ENCODE peak calls at places on chromosomes 4 and X, in four cellular contexts. F is HepG2, L is GM12878, Y is K562. Z is an unnamed sample.

GRCh38 chr4:105474110-105474518 is 252 bp upstream of the PPA2 start:
- DNase-seq in F (no peak), L (no peak), Y (no peak), Z (no peak)

GRCh38 chrX:110156167-110156754 is 153.3 kb downstream of the TMEM164 start:
- DNase-seq in F (no peak), L (no peak), Y (peak), Z (no peak)

GRCh38 chr4:133865606-133866327 is 335.8 kb downstream of the PABPC4L start:
- DNase-seq in F (peak), L (no peak), Y (peak), Z (no peak)

GRCh38 chr4:22522206-22522605 is 6.3 kb upstream of the ADGRA3 start:
- DNase-seq in F (no peak), L (no peak), Y (no peak), Z (no peak)

GRCh38 chrX:147476008-147476407 is 435.7 kb upstream of the FMR1 start:
- DNase-seq in F (peak), L (no peak), Y (peak), Z (no peak)

GRCh38 chrX:103275947-103276567 is 493 bp downstream of the TCEAL5 start:
- DNase-seq in F (no peak), L (no peak), Y (no peak), Z (no peak)

GRCh38 chrX:103211012-103211715 is 3.7 kb upstream of the BEX4 start:
- DNase-seq in F (peak), L (no peak), Y (peak), Z (no peak)

GRCh38 chrX:102651242-102651967 is at the start of gene GPRASP1:
- DNase-seq in F (no peak), L (no peak), Y (no peak), Z (no peak)

GRCh38 chr4:176065365-176066249 is at the start of gene WDR17:
- DNase-seq in F (no peak), L (peak), Y (peak), Z (peak)

GRCh38 chr4:8568068-8568668 is 12.0 kb upstream of the GPR78 start:
- DNase-seq in F (no peak), L (no peak), Y (no peak), Z (peak)

GRCh38 chr4:41256740-41257256 is at the start of gene UCHL1:
- DNase-seq in F (no peak), L (no peak), Y (no peak), Z (peak)

GRCh38 chr4:37639551-37640293 is 46.5 kb downstream of the RELL1 start:
- DNase-seq in F (no peak), L (no peak), Y (no peak), Z (no peak)

GRCh38 chrX:103630171-103630511 is 1.4 kb downstream of the TCEAL1 start:
- DNase-seq in F (no peak), L (no peak), Y (no peak), Z (no peak)

GRCh38 chrX:109619816-109620215 is 5.2 kb downstream of the KCNE5 start:
- DNase-seq in F (no peak), L (no peak), Y (no peak), Z (no peak)

GRCh38 chr4:114998316-114998715 is 115.1 kb downstream of the NDST4 start:
- DNase-seq in F (no peak), L (no peak), Y (no peak), Z (no peak)

GRCh38 chr4:11698846-11699590 is 270.3 kb upstream of the HS3ST1 start:
- DNase-seq in F (no peak), L (no peak), Y (no peak), Z (no peak)

GRCh38 chr4:10078481-10079233 is 37.9 kb downstream of the WDR1 start:
- DNase-seq in F (no peak), L (no peak), Y (no peak), Z (no peak)

GRCh38 chr4:155660436-155660835 is 6.2 kb upstream of the GUCY1A1 start:
- DNase-seq in F (no peak), L (no peak), Y (no peak), Z (no peak)

GRCh38 chrX:5113128-5113527 is 1115.5 kb downstream of the NLGN4X start:
- DNase-seq in F (no peak), L (no peak), Y (peak), Z (no peak)

GRCh38 chrX:11137543-11138139 is 26.5 kb downstream of the HCCS start:
- DNase-seq in F (peak), L (no peak), Y (peak), Z (no peak)

GRCh38 chrX:78102100-78102499 is 1.9 kb upstream of the PGK1 start:
- DNase-seq in F (no peak), L (no peak), Y (no peak), Z (no peak)

GRCh38 chr4:74671074-74671698 is 123.1 kb downstream of the BTC start:
- DNase-seq in F (peak), L (no peak), Y (peak), Z (peak)

GRCh38 chrX:95539041-95539440 is 1145.6 kb upstream of the DIAPH2 start:
- DNase-seq in F (no peak), L (no peak), Y (no peak), Z (no peak)

GRCh38 chr4:80492761-80493160 is 157.2 kb downstream of the CFAP299 start:
- DNase-seq in F (no peak), L (no peak), Y (peak), Z (no peak)

GRCh38 chr4:154604696-154605200 is 7.7 kb downstream of the FGG start:
- DNase-seq in F (no peak), L (no peak), Y (no peak), Z (no peak)

GRCh38 chr4:127631420-127631819 is 1.3 kb upstream of the INTU start:
- DNase-seq in F (no peak), L (no peak), Y (peak), Z (no peak)

GRCh38 chr4:148444296-148445070 is 2.3 kb upstream of the NR3C2 start:
- DNase-seq in F (no peak), L (no peak), Y (no peak), Z (peak)

GRCh38 chr4:148445071-148445902 is 3.1 kb upstream of the NR3C2 start:
- DNase-seq in F (no peak), L (no peak), Y (peak), Z (peak)

GRCh38 chr4:148445903-148446261 is 3.7 kb upstream of the NR3C2 start:
- DNase-seq in F (no peak), L (no peak), Y (no peak), Z (no peak)

GRCh38 chr4:148443550-148444295 is 1.5 kb upstream of the NR3C2 start:
- DNase-seq in F (no peak), L (no peak), Y (no peak), Z (no peak)

DNA sequence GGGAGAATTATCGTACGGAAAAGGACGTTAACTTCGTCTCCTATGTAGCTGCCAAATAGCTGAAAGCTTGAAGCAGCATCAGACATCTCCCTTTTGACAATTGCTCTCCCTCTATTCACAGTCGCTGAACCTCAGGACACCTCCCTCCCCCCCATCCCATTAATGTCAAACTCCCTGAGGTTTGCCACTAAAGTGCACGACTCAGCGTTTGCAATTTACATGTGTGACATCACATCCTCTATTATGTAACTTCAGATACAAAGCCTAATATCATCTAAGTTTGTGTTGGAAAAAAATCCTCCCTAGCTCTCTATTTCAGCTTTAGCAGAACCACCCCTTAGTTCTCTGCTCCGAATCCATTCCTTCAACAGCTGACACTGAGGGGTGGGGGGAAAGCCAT is 5.5 kb upstream of the NR3C2 start:
- DNase-seq in F (no peak), L (no peak), Y (no peak), Z (no peak)
- TF ChIP-seq CBX5 in F (no peak), L (no peak), Y (no peak), Z (no peak)

GRCh38 chrX:72545990-72546389 is 26.7 kb downstream of the HDAC8 start:
- DNase-seq in F (peak), L (no peak), Y (no peak), Z (no peak)
- TF ChIP-seq CBX5 in F (no peak), L (no peak), Y (no peak), Z (no peak)

DNA sequence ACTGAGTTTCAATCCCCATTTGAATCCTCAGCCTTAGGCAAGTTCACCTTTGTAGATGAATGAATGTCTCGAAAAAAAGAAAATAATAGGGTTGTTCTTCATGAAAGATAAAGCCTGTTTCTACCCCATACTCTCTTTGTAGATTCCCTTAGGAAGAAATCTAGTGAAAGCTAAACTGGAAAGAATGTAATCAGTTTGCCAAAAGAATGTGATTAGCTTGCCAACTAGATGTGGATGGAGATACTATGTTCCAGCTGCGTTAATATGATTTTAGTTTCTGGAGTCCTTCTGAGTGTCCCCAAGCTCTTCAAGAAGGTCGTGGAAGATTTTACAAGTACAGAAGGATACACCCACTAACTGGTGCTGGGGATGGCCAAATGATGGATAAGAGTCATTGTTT is 162.3 kb upstream of the EDNRA start:
- DNase-seq in F (no peak), L (no peak), Y (no peak), Z (no peak)
- TF ChIP-seq CBX5 in F (no peak), L (no peak), Y (no peak), Z (no peak)

DNA sequence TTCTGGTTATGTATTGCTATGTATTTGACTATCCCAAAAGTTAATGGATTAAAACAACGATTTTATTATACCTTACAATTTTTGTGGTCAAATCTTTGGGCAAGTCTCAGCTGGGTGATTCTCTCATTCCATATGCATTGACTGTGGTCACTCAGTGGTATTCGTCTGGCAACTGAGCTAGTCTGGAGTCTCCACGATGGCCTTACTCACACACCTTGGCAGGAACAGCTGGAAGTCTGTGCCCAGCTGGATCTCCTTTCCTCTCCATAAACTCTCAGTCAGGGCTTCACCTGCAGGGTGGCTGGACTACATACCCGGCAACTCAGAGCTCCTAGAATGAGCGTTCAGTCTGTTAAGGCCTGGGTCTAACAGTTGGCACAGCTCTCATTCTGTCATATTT is 141.1 kb upstream of the WDFY3 start:
- DNase-seq in F (no peak), L (no peak), Y (no peak), Z (no peak)
- TF ChIP-seq CBX5 in F (no peak), L (no peak), Y (no peak), Z (no peak)

GRCh38 chr4:159298502-159298901 is 195.6 kb downstream of the RAPGEF2 start:
- DNase-seq in F (no peak), L (no peak), Y (no peak), Z (no peak)

GRCh38 chr4:159307929-159308328 is 205.1 kb downstream of the RAPGEF2 start:
- DNase-seq in F (no peak), L (no peak), Y (no peak), Z (no peak)

GRCh38 chr4:159305129-159305528 is 202.2 kb downstream of the RAPGEF2 start:
- DNase-seq in F (no peak), L (no peak), Y (no peak), Z (no peak)

GRCh38 chr4:159308571-159309340 is 205.9 kb downstream of the RAPGEF2 start:
- DNase-seq in F (no peak), L (no peak), Y (no peak), Z (no peak)

DNA sequence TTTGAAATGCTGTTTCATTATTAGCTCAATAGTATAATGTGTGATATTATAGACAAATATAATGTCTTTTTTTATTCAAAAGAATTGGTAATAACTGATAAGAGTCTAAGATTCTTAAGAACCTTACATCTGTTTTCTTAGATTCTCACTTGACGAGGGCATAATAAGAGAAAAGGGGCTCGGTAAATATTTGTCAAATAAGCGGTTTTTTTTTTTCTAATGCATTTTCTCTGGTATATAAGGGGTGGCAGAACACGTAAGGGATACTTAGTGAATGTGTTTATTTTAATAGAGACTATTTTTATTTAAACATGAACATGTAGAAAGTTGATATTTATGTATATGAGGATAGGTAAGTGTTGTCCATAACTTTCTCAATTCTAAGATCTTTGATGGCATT is 200.6 kb downstream of the RAPGEF2 start:
- DNase-seq in F (no peak), L (no peak), Y (no peak), Z (no peak)
- TF ChIP-seq CBX5 in F (no peak), L (no peak), Y (no peak), Z (no peak)

DNA sequence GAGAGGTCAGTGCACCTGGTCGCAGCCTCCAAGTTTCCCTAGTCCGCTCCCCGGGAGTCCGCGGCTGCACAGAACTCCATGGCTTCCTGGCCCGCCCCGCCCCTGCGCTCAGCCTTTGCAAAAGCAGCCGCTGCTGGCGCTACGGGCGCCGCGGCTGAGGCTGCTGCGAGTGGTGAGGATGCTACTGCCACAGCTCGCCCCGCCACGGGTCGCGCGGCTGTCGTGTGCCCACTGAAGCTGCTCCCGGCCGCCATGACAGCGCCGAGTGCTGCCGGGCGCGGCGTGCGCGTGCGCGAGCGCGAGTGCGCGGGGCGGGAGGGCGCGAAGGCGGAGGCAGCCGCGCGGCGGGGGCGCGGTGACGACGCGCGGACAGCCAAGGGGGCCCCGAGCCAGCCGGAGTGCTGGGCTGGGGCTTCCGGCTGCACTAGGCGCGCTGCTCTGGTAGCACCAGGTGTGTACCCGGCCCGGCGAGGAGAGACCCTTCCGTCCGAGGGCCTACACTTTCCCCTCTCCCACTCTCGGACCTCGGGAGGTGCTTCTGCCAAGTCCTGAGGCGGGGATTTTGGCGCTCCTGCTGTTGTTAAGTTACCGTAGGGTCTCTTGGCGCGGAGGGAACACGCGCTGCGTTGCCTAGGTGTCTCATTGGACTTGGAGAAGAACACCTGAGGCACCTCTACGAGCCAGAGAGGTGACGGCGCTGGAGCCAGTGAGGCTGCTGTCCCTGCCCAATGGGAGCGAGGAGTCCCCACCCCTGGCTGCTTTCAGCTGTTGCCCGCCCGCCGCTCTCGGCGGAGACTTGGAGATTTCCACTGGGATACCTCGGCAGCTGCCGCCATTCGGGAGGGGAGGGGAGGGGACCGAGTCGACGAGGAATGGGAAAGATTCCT is 617 bp upstream of the LRBA start:
- DNase-seq in F (peak), L (no peak), Y (peak), Z (peak)
- TF ChIP-seq CBX5 in F (peak), L (no peak), Y (peak), Z (no peak)

GRCh38 chrX:65697173-65697572 is 29.7 kb downstream of the MSN start:
- DNase-seq in F (no peak), L (no peak), Y (no peak), Z (no peak)
- TF ChIP-seq CBX5 in F (no peak), L (no peak), Y (no peak), Z (no peak)

GRCh38 chrX:135396109-135396508 is 25.6 kb upstream of the SMIM10L2A start:
- DNase-seq in F (no peak), L (no peak), Y (no peak), Z (no peak)
- TF ChIP-seq CBX5 in F (no peak), L (no peak), Y (no peak), Z (no peak)

GRCh38 chr4:131644619-131645018 is 1504.5 kb upstream of the PCDH10 start:
- DNase-seq in F (peak), L (no peak), Y (peak), Z (peak)
- TF ChIP-seq CBX5 in F (no peak), L (no peak), Y (no peak), Z (no peak)

DNA sequence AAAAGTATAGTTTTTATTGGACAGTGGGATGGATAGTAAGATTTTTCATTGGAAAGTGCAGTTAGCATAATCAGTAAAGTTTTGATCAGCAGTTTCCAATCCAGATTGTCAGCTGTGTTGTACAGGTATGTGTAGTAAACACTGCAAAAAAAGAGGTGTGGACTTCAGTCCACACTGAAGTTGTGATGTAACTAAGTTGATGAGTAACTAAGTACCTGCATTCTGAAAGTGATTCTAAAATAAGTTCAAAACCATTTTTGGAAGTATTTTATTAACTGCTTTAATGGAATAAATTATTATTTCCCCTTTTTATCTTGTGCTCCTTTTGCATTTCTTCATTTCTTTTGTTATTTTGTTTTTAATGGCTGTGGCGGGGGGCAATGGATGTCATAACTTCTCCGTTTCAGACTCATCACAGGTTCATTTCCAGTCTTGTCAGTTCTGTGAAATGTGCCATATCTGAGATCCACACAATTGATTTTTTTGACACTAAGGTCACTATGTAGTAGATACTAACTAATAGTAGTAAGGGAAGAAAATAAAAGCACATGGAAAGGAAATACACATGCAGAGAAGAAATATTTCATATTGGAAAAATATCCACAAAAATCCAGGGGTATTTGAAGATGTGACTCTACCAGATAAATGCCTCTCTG is 247.5 kb downstream of the GABRG1 start:
- DNase-seq in F (no peak), L (no peak), Y (no peak), Z (no peak)
- TF ChIP-seq CBX5 in F (no peak), L (no peak), Y (no peak), Z (no peak)

Z was measured in H1.